ENCODE peak calls at places on chromosomes 16 and 17, in seven cellular contexts. Y is H1; S is GM23338; A is stimulated activated naive CD4-positive, alpha-beta T cell treated with Interleukin-2 at 50 U/mL for 16 hours; J is activated naive CD4-positive, alpha-beta T cell; X is lower leg skin; H is GM12865. B is an unnamed sample.
A peak's percentile ranks its signal among the peaks of the same experiment; 100 is the strongest.

GRCh38 chr16:77599793-77600415 is 122.4 kb upstream of the NUDT7 start:
- DNase-seq in X (no peak), Y (no peak), S (peak; percentile 57), H (peak; percentile 33), A (no peak), J (no peak), B (no peak)

GRCh38 chr16:67969286-67970039 is 1.0 kb upstream of the SLC12A4 start:
- DNase-seq in H (no peak), S (peak; percentile 81), X (no peak), A (no peak), J (no peak), Y (no peak), B (no peak)

GRCh38 chr17:75588546-75589016 is 981 bp downstream of the MYO15B start:
- DNase-seq in H (peak; percentile 13), Y (no peak), A (no peak), J (no peak), S (peak; percentile 43), X (peak; percentile 22), B (peak; percentile 61)

GRCh38 chr17:8382880-8383142 is 182 bp downstream of the RPL26 start:
- DNase-seq in X (no peak), A (no peak), J (no peak), Y (no peak), H (no peak), S (no peak), B (no peak)

GRCh38 chr17:19359151-19359550 is 3.4 kb downstream of the B9D1 start:
- DNase-seq in J (no peak), Y (no peak), A (no peak), X (no peak), S (no peak), H (no peak), B (no peak)

GRCh38 chr17:77501751-77502625 is 361.2 kb downstream of the SEC14L1 start:
- DNase-seq in J (no peak), A (no peak), S (no peak), X (no peak), Y (no peak), H (no peak), B (peak; percentile 10)

GRCh38 chr17:47695664-47696376 is 1.9 kb downstream of the TBKBP1 start:
- DNase-seq in X (no peak), Y (no peak), J (no peak), H (no peak), S (no peak), A (no peak), B (no peak)

GRCh38 chr16:17801024-17801423 is 330.3 kb upstream of the XYLT1 start:
- DNase-seq in X (no peak), Y (no peak), S (no peak), J (no peak), A (no peak), H (no peak), B (no peak)

GRCh38 chr17:74478369-74479100 is 12.1 kb downstream of the CD300A start:
- DNase-seq in X (no peak), A (no peak), J (no peak), H (peak; percentile 23), S (no peak), Y (no peak), B (no peak)

GRCh38 chr17:35930211-35931065 is at the start of gene RDM1:
- DNase-seq in J (peak; percentile 18), S (peak; percentile 96), H (peak; percentile 88), Y (peak; percentile 73), A (peak; percentile 67), X (no peak), B (peak; percentile 40)

GRCh38 chr17:1002412-1002753 is 5.5 kb downstream of the TIMM22 start:
- DNase-seq in A (no peak), H (no peak), S (no peak), J (no peak), X (no peak), Y (no peak), B (no peak)

GRCh38 chr17:19248923-19249574 is 11.9 kb downstream of the EPN2 start:
- DNase-seq in S (no peak), J (no peak), Y (no peak), H (no peak), X (no peak), A (no peak), B (peak; percentile 63)

GRCh38 chr16:85570213-85570734 is 42.8 kb upstream of the GSE1 start:
- DNase-seq in H (peak; percentile 82), S (no peak), A (no peak), Y (no peak), J (no peak), X (no peak), B (no peak)

GRCh38 chr17:55812323-55812722 is 61.5 kb downstream of the PCTP start:
- DNase-seq in J (no peak), X (no peak), H (no peak), S (no peak), Y (no peak), A (no peak), B (no peak)

GRCh38 chr16:21645261-21645721 is 7.1 kb downstream of the IGSF6 start:
- DNase-seq in S (no peak), J (no peak), Y (no peak), X (no peak), H (peak; percentile 77), A (peak; percentile 28), B (no peak)

GRCh38 chr17:28494445-28495188 is 11.5 kb upstream of the FOXN1 start:
- DNase-seq in X (peak; percentile 63), J (peak; percentile 52), A (peak; percentile 67), H (peak; percentile 85), S (peak; percentile 86), Y (peak; percentile 41), B (peak; percentile 68)

B was measured in uterus.